ENCODE peak calls at places on chromosomes 7 and 10, in ten cellular contexts. One of them, this sample, is unnamed.

GRCh38 chr10:30820282-30820991 is 190.9 kb upstream of the LYZL2 start:
- DNase-seq in spleen: no peak
- DNase-seq in transverse colon: no peak
- DNase-seq in uterus: no peak
- DNase-seq in A549: no peak
- DNase-seq in heart left ventricle: no peak
- DNase-seq in sigmoid colon: peak; percentile 41
- DNase-seq in suprapubic skin: no peak
- DNase-seq in breast epithelium: no peak
- DNase-seq in right lobe of liver: no peak
- DNase-seq in this sample: no peak

GRCh38 chr10:86657011-86657395 is 2.7 kb downstream of the OPN4 start:
- DNase-seq in suprapubic skin: peak; percentile 35
- DNase-seq in heart left ventricle: no peak
- DNase-seq in A549: no peak
- DNase-seq in breast epithelium: peak; percentile 22
- DNase-seq in right lobe of liver: no peak
- DNase-seq in sigmoid colon: peak; percentile 27
- DNase-seq in uterus: no peak
- DNase-seq in spleen: peak; percentile 39
- DNase-seq in transverse colon: peak; percentile 5
- DNase-seq in this sample: no peak

GRCh38 chr10:116819999-116820677 is 29.2 kb upstream of the ENO4 start:
- DNase-seq in spleen: no peak
- DNase-seq in sigmoid colon: no peak
- DNase-seq in breast epithelium: no peak
- DNase-seq in suprapubic skin: peak; percentile 29
- DNase-seq in heart left ventricle: no peak
- DNase-seq in transverse colon: no peak
- DNase-seq in A549: no peak
- DNase-seq in right lobe of liver: no peak
- DNase-seq in uterus: no peak
- DNase-seq in this sample: no peak

GRCh38 chr10:43233601-43234430 is 33.0 kb downstream of the RASGEF1A start:
- DNase-seq in spleen: peak; percentile 61
- DNase-seq in uterus: no peak
- DNase-seq in suprapubic skin: peak; percentile 68
- DNase-seq in breast epithelium: peak; percentile 45
- DNase-seq in transverse colon: peak; percentile 3
- DNase-seq in heart left ventricle: no peak
- DNase-seq in right lobe of liver: peak; percentile 8
- DNase-seq in sigmoid colon: peak; percentile 24
- DNase-seq in A549: no peak
- DNase-seq in this sample: no peak

GRCh38 chr10:112375721-112376577 is 2.0 kb downstream of the ACSL5 start:
- DNase-seq in right lobe of liver: peak; percentile 84
- DNase-seq in suprapubic skin: no peak
- DNase-seq in spleen: peak; percentile 89
- DNase-seq in A549: no peak
- DNase-seq in breast epithelium: peak; percentile 65
- DNase-seq in sigmoid colon: peak; percentile 71
- DNase-seq in heart left ventricle: peak; percentile 68
- DNase-seq in transverse colon: peak; percentile 69
- DNase-seq in uterus: peak; percentile 50
- DNase-seq in this sample: peak; percentile 44

GRCh38 chr10:13349776-13350274 is 1.7 kb upstream of the SEPHS1 start:
- DNase-seq in A549: no peak
- DNase-seq in transverse colon: peak; percentile 76
- DNase-seq in uterus: peak; percentile 37
- DNase-seq in sigmoid colon: peak; percentile 83
- DNase-seq in suprapubic skin: no peak
- DNase-seq in spleen: peak; percentile 85
- DNase-seq in heart left ventricle: peak; percentile 61
- DNase-seq in breast epithelium: peak; percentile 72
- DNase-seq in right lobe of liver: peak; percentile 67
- DNase-seq in this sample: peak; percentile 71

GRCh38 chr7:33745934-33746333 is 159.4 kb upstream of the BMPER start:
- DNase-seq in A549: no peak
- DNase-seq in spleen: no peak
- DNase-seq in sigmoid colon: no peak
- DNase-seq in transverse colon: no peak
- DNase-seq in suprapubic skin: no peak
- DNase-seq in heart left ventricle: no peak
- DNase-seq in right lobe of liver: no peak
- DNase-seq in breast epithelium: no peak
- DNase-seq in uterus: no peak
- DNase-seq in this sample: no peak

GRCh38 chr7:77328669-77329068 is 87.5 kb downstream of the GSAP start:
- DNase-seq in suprapubic skin: no peak
- DNase-seq in transverse colon: no peak
- DNase-seq in right lobe of liver: no peak
- DNase-seq in heart left ventricle: no peak
- DNase-seq in A549: no peak
- DNase-seq in uterus: no peak
- DNase-seq in sigmoid colon: no peak
- DNase-seq in breast epithelium: no peak
- DNase-seq in spleen: no peak
- DNase-seq in this sample: no peak

GRCh38 chr10:114845978-114846693 is 24.6 kb downstream of the FHIP2A start:
- DNase-seq in uterus: no peak
- DNase-seq in heart left ventricle: no peak
- DNase-seq in suprapubic skin: no peak
- DNase-seq in spleen: no peak
- DNase-seq in right lobe of liver: no peak
- DNase-seq in sigmoid colon: no peak
- DNase-seq in transverse colon: no peak
- DNase-seq in breast epithelium: no peak
- DNase-seq in A549: no peak
- DNase-seq in this sample: no peak

GRCh38 chr10:33661580-33662269 is 327.3 kb upstream of the NRP1 start:
- DNase-seq in suprapubic skin: peak; percentile 87
- DNase-seq in A549: peak; percentile 42
- DNase-seq in spleen: peak; percentile 84
- DNase-seq in right lobe of liver: peak; percentile 68
- DNase-seq in heart left ventricle: peak; percentile 82
- DNase-seq in sigmoid colon: peak; percentile 84
- DNase-seq in breast epithelium: peak; percentile 55
- DNase-seq in transverse colon: peak; percentile 29
- DNase-seq in uterus: peak; percentile 28
- DNase-seq in this sample: peak; percentile 49

GRCh38 chr7:37921340-37921805 is 933 bp downstream of the EPDR1 start:
- DNase-seq in A549: no peak
- DNase-seq in breast epithelium: no peak
- DNase-seq in spleen: no peak
- DNase-seq in right lobe of liver: peak; percentile 54
- DNase-seq in sigmoid colon: no peak
- DNase-seq in transverse colon: peak; percentile 45
- DNase-seq in uterus: peak; percentile 58
- DNase-seq in heart left ventricle: peak; percentile 61
- DNase-seq in suprapubic skin: no peak
- DNase-seq in this sample: peak; percentile 79

GRCh38 chr10:80133221-80133620 is 691 bp downstream of the PLAC9 start:
- DNase-seq in right lobe of liver: no peak
- DNase-seq in A549: no peak
- DNase-seq in heart left ventricle: peak; percentile 74
- DNase-seq in transverse colon: no peak
- DNase-seq in suprapubic skin: peak; percentile 86
- DNase-seq in breast epithelium: no peak
- DNase-seq in sigmoid colon: peak; percentile 80
- DNase-seq in spleen: no peak
- DNase-seq in uterus: peak; percentile 42
- DNase-seq in this sample: peak; percentile 52

GRCh38 chr10:19828278-19829049 is 12.2 kb downstream of the PLXDC2 start:
- DNase-seq in sigmoid colon: peak; percentile 76
- DNase-seq in heart left ventricle: no peak
- DNase-seq in spleen: no peak
- DNase-seq in right lobe of liver: no peak
- DNase-seq in transverse colon: no peak
- DNase-seq in uterus: peak; percentile 53
- DNase-seq in breast epithelium: no peak
- DNase-seq in A549: no peak
- DNase-seq in suprapubic skin: no peak
- DNase-seq in this sample: no peak

GRCh38 chr7:156558198-156558597 is 82.4 kb upstream of the RNF32 start:
- DNase-seq in transverse colon: no peak
- DNase-seq in suprapubic skin: no peak
- DNase-seq in sigmoid colon: no peak
- DNase-seq in right lobe of liver: no peak
- DNase-seq in heart left ventricle: no peak
- DNase-seq in A549: peak; percentile 14
- DNase-seq in uterus: no peak
- DNase-seq in breast epithelium: no peak
- DNase-seq in spleen: no peak
- DNase-seq in this sample: no peak

GRCh38 chr7:155388561-155388960 is 69.4 kb upstream of the EN2 start:
- DNase-seq in right lobe of liver: no peak
- DNase-seq in heart left ventricle: no peak
- DNase-seq in uterus: no peak
- DNase-seq in spleen: peak; percentile 56
- DNase-seq in suprapubic skin: no peak
- DNase-seq in breast epithelium: no peak
- DNase-seq in A549: no peak
- DNase-seq in sigmoid colon: no peak
- DNase-seq in transverse colon: no peak
- DNase-seq in this sample: no peak

GRCh38 chr10:118948784-118949183 is 80.7 kb upstream of the NANOS1 start:
- DNase-seq in A549: no peak
- DNase-seq in transverse colon: no peak
- DNase-seq in suprapubic skin: no peak
- DNase-seq in breast epithelium: no peak
- DNase-seq in spleen: no peak
- DNase-seq in heart left ventricle: peak; percentile 48
- DNase-seq in sigmoid colon: no peak
- DNase-seq in uterus: no peak
- DNase-seq in right lobe of liver: no peak
- DNase-seq in this sample: no peak

GRCh38 chr7:830069-830468 is 2.2 kb upstream of the SUN1 start:
- DNase-seq in transverse colon: no peak
- DNase-seq in A549: no peak
- DNase-seq in heart left ventricle: peak; percentile 40
- DNase-seq in suprapubic skin: no peak
- DNase-seq in uterus: no peak
- DNase-seq in spleen: peak; percentile 68
- DNase-seq in sigmoid colon: no peak
- DNase-seq in right lobe of liver: no peak
- DNase-seq in breast epithelium: no peak
- DNase-seq in this sample: no peak
- H3K27ac ChIP-seq in transverse colon: peak overlapping the region; percentile 76
- H3K27ac ChIP-seq in A549: no peak overlapping the region
- H3K27ac ChIP-seq in heart left ventricle: peak overlapping the region; percentile 97
- H3K27ac ChIP-seq in suprapubic skin: peak overlapping the region; percentile 92
- H3K27ac ChIP-seq in uterus: peak overlapping the region; percentile 99
- H3K27ac ChIP-seq in spleen: no peak overlapping the region
- H3K27ac ChIP-seq in sigmoid colon: peak overlapping the region; percentile 92
- H3K27ac ChIP-seq in right lobe of liver: no peak overlapping the region
- H3K27ac ChIP-seq in breast epithelium: peak overlapping the region; percentile 95
- H3K27ac ChIP-seq in this sample: no peak overlapping the region

GRCh38 chr10:91797874-91798735 is at the start of gene TNKS2:
- DNase-seq in sigmoid colon: peak; percentile 96
- DNase-seq in uterus: peak; percentile 91
- DNase-seq in spleen: peak; percentile 98
- DNase-seq in heart left ventricle: peak; percentile 98
- DNase-seq in transverse colon: peak; percentile 95
- DNase-seq in A549: peak; percentile 84
- DNase-seq in breast epithelium: peak; percentile 94
- DNase-seq in suprapubic skin: peak; percentile 96
- DNase-seq in right lobe of liver: peak; percentile 96
- DNase-seq in this sample: peak; percentile 94
- TF ChIP-seq POLR2A in sigmoid colon: peak; percentile 83
- TF ChIP-seq POLR2A in uterus: peak; percentile 95
- TF ChIP-seq POLR2A in spleen: peak; percentile 88
- TF ChIP-seq POLR2A in heart left ventricle: peak; percentile 92
- TF ChIP-seq POLR2A in transverse colon: peak; percentile 84
- TF ChIP-seq POLR2A in A549: peak; percentile 92
- TF ChIP-seq POLR2A in breast epithelium: peak; percentile 53
- TF ChIP-seq POLR2A in suprapubic skin: peak; percentile 89
- TF ChIP-seq POLR2A in right lobe of liver: peak; percentile 93
- TF ChIP-seq POLR2A in this sample: peak; percentile 94

DNA sequence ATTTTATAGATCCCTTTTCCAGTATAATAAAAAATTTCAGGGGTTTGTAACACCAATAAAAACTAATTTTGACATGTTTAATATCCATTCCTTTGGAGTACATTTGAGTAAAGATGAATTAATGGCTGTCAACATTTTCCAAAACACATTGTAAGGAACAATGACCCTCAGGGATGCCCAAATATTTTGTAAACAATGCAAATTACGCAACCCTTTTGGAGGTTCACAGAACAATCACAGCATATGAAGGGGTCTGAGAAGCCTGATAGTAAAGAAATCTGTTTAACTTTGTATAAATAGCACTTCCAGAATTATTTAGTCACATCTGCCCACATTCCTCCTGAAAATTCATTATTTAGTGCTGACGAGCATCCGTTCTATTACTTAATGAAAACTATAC is 152.8 kb upstream of the FEZF1 start:
- DNase-seq in transverse colon: no peak
- DNase-seq in A549: no peak
- DNase-seq in sigmoid colon: no peak
- DNase-seq in heart left ventricle: no peak
- DNase-seq in right lobe of liver: no peak
- DNase-seq in uterus: no peak
- DNase-seq in spleen: no peak
- DNase-seq in breast epithelium: no peak
- DNase-seq in suprapubic skin: no peak
- DNase-seq in this sample: no peak
- H3K27ac ChIP-seq in transverse colon: no peak overlapping the region
- H3K27ac ChIP-seq in A549: no peak overlapping the region
- H3K27ac ChIP-seq in sigmoid colon: no peak overlapping the region
- H3K27ac ChIP-seq in heart left ventricle: no peak overlapping the region
- H3K27ac ChIP-seq in right lobe of liver: no peak overlapping the region
- H3K27ac ChIP-seq in uterus: no peak overlapping the region
- H3K27ac ChIP-seq in spleen: no peak overlapping the region
- H3K27ac ChIP-seq in breast epithelium: no peak overlapping the region
- H3K27ac ChIP-seq in suprapubic skin: no peak overlapping the region
- H3K27ac ChIP-seq in this sample: no peak overlapping the region

DNA sequence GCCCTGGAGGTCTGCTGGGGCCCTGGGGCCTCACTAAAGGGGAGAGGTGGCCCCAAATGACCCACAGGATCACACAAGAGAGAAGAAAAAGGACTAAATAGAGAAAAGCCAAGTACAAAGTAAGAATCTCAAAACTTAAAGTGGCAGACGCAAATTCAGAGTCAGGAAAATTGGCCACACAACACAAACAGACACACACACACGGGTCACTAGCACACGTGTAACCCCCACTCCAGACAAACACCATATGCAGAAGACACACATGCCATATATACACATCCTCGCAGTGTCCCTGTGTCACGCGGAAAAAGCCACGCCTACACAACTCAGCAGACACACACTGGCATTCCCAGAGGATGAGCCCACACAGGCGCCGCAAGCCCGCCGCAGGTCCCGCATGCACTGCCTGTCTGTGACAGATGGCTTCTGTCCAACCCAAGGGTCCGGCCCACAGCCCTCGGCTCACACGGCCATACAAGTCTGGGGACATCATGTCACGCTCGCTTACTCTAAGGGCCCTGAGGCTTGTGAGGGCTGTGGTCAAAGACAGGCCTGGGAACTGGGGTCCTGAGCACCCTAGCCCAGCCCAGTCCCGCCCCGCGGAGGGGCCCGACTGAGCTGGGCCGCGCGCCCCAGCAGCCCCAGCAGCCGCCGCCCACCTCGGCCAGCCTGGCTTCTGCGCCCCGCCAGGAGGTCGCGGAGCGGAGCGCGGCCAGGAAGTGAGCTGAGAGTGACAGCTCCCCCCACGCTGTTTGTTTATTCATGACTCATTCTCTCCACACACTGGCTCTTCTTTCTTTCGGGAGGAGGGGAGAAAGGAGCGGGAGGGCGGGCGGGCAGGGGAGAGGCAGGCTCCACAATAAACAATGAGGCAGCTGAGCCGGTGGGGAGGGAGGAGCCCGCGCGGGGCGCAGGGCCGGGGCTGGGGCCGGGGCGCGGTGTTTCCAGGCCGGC is 95.5 kb upstream of the ZMIZ1 start:
- DNase-seq in uterus: peak; percentile 87
- DNase-seq in spleen: peak; percentile 89
- DNase-seq in heart left ventricle: peak; percentile 89
- DNase-seq in suprapubic skin: peak; percentile 87
- DNase-seq in transverse colon: peak; percentile 79
- DNase-seq in A549: peak; percentile 98
- DNase-seq in right lobe of liver: peak; percentile 78
- DNase-seq in sigmoid colon: peak; percentile 91
- DNase-seq in breast epithelium: peak; percentile 86
- DNase-seq in this sample: peak; percentile 74
- TF ChIP-seq POLR2A in uterus: peak; percentile 44
- TF ChIP-seq POLR2A in spleen: peak; percentile 30
- TF ChIP-seq POLR2A in heart left ventricle: peak; percentile 73
- TF ChIP-seq POLR2A in suprapubic skin: peak; percentile 48
- TF ChIP-seq POLR2A in transverse colon: peak; percentile 38
- TF ChIP-seq POLR2A in A549: no peak
- TF ChIP-seq POLR2A in right lobe of liver: peak; percentile 85
- TF ChIP-seq POLR2A in sigmoid colon: no peak
- TF ChIP-seq POLR2A in breast epithelium: no peak
- TF ChIP-seq POLR2A in this sample: no peak

This sample was measured in testis.